ENCODE peak calls at places on chromosomes 16 and 17, in five cellular contexts. M is stomach, S is tibial artery, I is thoracic aorta, X is foreskin fibroblast. Y is an unnamed sample.

GRCh38 chr16:31474173-31474714 is 2.3 kb downstream of the TGFB1I1 start:
- DNase-seq in M (no peak), S (no peak), I (no peak), X (peak; percentile 98), Y (peak; percentile 62)

GRCh38 chr16:56931253-56931768 is 631 bp upstream of the HERPUD1 start:
- DNase-seq in M (peak; percentile 46), S (no peak), I (no peak), X (no peak), Y (no peak)

GRCh38 chr17:40511667-40512221 is 10.3 kb upstream of the TNS4 start:
- DNase-seq in M (no peak), S (peak; percentile 42), I (no peak), X (no peak), Y (no peak)

GRCh38 chr17:39225974-39226683 is 384 bp upstream of the STAC2 start:
- DNase-seq in M (peak; percentile 38), S (peak; percentile 97), I (peak; percentile 72), X (peak; percentile 50), Y (peak; percentile 57)

GRCh38 chr17:78736526-78737079 is 45.5 kb downstream of the CYTH1 start:
- DNase-seq in M (peak; percentile 94), S (peak; percentile 81), I (no peak), X (no peak), Y (peak; percentile 54)

GRCh38 chr16:29784901-29785500 is 5.5 kb upstream of the KIF22 start:
- DNase-seq in M (peak; percentile 67), S (peak; percentile 83), I (no peak), X (peak; percentile 80), Y (peak; percentile 69)

GRCh38 chr16:57148481-57148880 is 37.4 kb downstream of the PSME3IP1 start:
- DNase-seq in M (no peak), S (no peak), I (no peak), X (no peak), Y (no peak)

GRCh38 chr16:27503662-27504061 is 46.1 kb downstream of the GTF3C1 start:
- DNase-seq in M (no peak), S (no peak), I (no peak), X (peak; percentile 58), Y (no peak)

GRCh38 chr17:57739402-57740224 is 5.5 kb downstream of the CCDC182 start:
- DNase-seq in M (no peak), S (no peak), I (no peak), X (peak; percentile 19), Y (peak; percentile 38)

GRCh38 chr17:50003916-50004315 is 8.9 kb upstream of the DLX3 start:
- DNase-seq in M (peak; percentile 10), S (peak; percentile 28), I (no peak), X (no peak), Y (no peak)

GRCh38 chr17:17494499-17495447 is 1.4 kb downstream of the RASD1 start:
- DNase-seq in M (peak; percentile 63), S (peak; percentile 78), I (no peak), X (peak; percentile 74), Y (peak; percentile 50)

GRCh38 chr17:81427446-81428120 is 32.3 kb downstream of the BAHCC1 start:
- DNase-seq in M (peak; percentile 95), S (peak; percentile 84), I (no peak), X (peak; percentile 21), Y (no peak)

DNA sequence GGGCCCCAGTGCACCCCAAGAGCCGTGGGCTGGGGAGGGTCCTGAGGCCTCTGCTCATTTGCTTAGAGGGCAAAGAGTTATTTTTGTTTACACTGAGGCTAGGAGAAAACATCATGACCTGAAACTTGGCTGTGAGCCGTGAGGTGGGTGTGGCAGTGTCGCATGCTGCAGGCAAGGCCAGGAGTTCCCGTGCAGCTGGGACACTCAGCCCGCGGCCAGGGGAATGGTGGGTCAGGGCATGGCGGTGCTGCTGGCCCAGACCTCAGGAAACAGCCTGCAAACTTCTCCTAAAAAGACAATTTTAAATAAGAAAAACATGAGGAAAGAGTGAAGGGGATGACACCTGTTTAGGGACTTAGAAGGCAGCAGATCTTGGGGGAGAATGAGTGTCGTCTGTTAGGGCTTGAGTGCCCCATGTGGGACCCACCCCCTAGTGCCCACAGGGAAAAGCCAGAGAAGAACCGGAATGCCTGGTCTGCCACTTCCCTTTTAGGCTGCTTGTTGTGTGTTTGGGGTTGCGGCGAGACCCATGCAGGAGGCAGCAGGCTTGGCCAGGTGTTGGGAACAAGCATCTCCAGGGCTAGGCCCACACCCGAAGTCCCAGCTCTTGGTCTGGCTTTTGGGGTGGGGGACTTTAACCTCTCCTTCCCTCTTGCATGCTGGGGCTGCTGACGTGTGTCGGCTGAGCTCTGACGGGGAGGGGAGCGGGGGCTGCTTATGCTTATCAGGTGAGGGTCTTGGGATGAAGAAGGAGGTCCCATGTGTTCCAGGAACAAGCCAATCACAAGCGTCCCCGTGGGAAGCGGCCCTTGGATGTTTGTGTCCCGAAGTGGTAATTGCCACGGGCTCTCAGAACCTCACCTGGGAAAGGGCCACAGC is 80.9 kb upstream of the GNG13 start:
- DNase-seq in M (no peak), S (peak; percentile 48), I (no peak), X (no peak), Y (no peak)
- TF ChIP-seq CTCF in M (no peak), S (no peak), I (no peak), X (no peak), Y (no peak)

GRCh38 chr16:971582-971905 is 760 bp upstream of the LMF1 start:
- DNase-seq in M (no peak), S (no peak), I (no peak), X (no peak), Y (no peak)
- H3K4me3 ChIP-seq in M (no peak overlapping the region), S (peak overlapping the region; percentile 97), I (peak overlapping the region; percentile 86), X (no peak overlapping the region), Y (no peak overlapping the region)

DNA sequence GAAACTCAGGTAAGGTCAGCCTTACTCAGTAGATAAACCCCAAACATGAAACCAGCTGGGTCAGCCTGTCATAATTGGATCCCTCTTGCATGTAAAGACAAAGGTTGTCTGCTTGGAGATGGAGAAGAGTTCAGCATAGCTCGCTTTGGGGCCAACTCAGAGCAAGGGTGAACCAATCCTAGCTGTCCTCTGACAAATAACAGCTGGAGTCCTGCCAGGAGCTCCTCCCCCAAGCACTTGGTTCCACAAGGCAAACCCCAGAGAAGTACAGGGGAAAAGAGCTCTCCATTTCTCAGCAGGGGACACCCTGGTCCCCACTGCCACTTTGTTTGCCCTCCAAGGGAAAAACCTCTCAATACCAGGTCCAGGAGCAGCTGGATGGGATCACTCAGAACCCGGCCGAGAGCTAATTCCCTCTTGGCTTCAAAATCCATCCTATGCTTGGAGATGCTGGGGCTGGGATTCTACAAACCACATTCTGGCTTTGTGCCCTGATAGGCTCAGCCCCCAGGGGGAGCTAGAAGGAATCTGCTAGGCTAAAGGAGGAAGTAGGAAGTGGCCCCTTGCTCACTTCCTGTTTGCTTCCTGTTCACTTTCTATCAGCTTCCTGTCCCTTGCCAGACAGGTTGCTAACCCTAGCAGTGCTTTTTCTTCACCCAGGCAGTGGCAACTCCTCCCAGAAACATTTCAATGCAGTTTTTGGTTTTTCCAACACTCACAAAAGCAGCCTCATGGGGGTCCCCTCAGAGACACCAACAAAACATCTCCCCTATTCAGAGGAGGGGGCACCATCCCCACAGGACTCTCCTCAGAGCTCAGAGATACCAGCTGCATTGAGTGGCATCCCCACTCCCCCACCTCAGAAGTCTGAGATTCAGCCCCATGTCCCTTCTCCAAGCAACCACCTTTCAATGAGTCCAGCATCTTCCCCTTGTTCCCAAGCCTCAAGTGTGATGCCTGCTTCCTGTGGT is 30.7 kb downstream of the CDRT4 start:
- DNase-seq in M (peak; percentile 44), S (peak; percentile 70), I (no peak), X (peak; percentile 86), Y (peak; percentile 52)
- TF ChIP-seq CTCF in M (no peak), S (no peak), I (no peak), X (peak; percentile 11), Y (peak; percentile 33)

GRCh38 chr17:21164226-21165019 is 37.7 kb downstream of the DHRS7B start:
- DNase-seq in M (no peak), S (no peak), I (no peak), X (no peak), Y (no peak)

GRCh38 chr17:21165922-21166598 is 39.3 kb downstream of the DHRS7B start:
- DNase-seq in M (no peak), S (no peak), I (no peak), X (no peak), Y (no peak)

GRCh38 chr17:21167303-21167702 is 40.5 kb downstream of the DHRS7B start:
- DNase-seq in M (no peak), S (no peak), I (no peak), X (peak; percentile 44), Y (peak; percentile 15)

GRCh38 chr17:21168555-21168865 is 41.7 kb downstream of the DHRS7B start:
- DNase-seq in M (no peak), S (no peak), I (no peak), X (no peak), Y (no peak)

GRCh38 chr17:21166599-21167265 is 40.0 kb downstream of the DHRS7B start:
- DNase-seq in M (no peak), S (no peak), I (no peak), X (peak; percentile 44), Y (peak; percentile 59)
- H3K4me3 ChIP-seq in M (no peak overlapping the region), S (no peak overlapping the region), I (peak overlapping the region; percentile 53), X (no peak overlapping the region), Y (no peak overlapping the region)